ENCODE peak calls at places on chromosomes 6 and 20, in four cellular contexts. Q is IMR-90, Y is neuronal stem cell, U is H9. F is an unnamed sample.

GRCh38 chr20:58418949-58419748 is 30.1 kb downstream of the VAPB start:
- DNase-seq in Y (no peak), Q (no peak), U (no peak), F (no peak)

GRCh38 chr6:23663652-23664051 is 462.4 kb upstream of the NRSN1 start:
- DNase-seq in Y (no peak), U (no peak), Q (no peak), F (no peak)

GRCh38 chr6:7150381-7151064 is 42.8 kb downstream of the RREB1 start:
- DNase-seq in U (peak), Q (no peak), Y (no peak), F (no peak)

GRCh38 chr20:59972037-59972801 is 14.0 kb downstream of the CDH26 start:
- DNase-seq in U (no peak), Q (no peak), Y (no peak), F (no peak)

GRCh38 chr6:135985471-135985870 is 134.0 kb downstream of the PDE7B start:
- DNase-seq in Q (no peak), Y (no peak), U (no peak), F (no peak)

GRCh38 chr6:23445157-23445710 is 680.8 kb upstream of the NRSN1 start:
- DNase-seq in Q (no peak), Y (no peak), U (no peak), F (peak)

GRCh38 chr6:109296971-109297372 is 85.3 kb downstream of the CD164 start:
- DNase-seq in Y (no peak), Q (no peak), U (no peak), F (no peak)

GRCh38 chr6:81401970-81402690 is 350.4 kb downstream of the TENT5A start:
- DNase-seq in U (no peak), Q (peak), Y (no peak), F (peak)

GRCh38 chr6:108165714-108166663 is at the start of gene NR2E1:
- DNase-seq in U (peak), Q (peak), Y (no peak), F (no peak)

GRCh38 chr6:13908955-13909381 is 15.8 kb upstream of the RNF182 start:
- DNase-seq in Y (peak), U (peak), Q (peak), F (peak)

GRCh38 chr20:29448806-29449470 is 1808.5 kb upstream of the DEFB115 start:
- DNase-seq in Y (no peak), U (no peak), Q (no peak), F (no peak)

GRCh38 chr6:8434727-8435092 is 635 bp downstream of the SLC35B3 start:
- DNase-seq in Y (no peak), Q (no peak), U (no peak), F (no peak)

GRCh38 chr20:16486532-16486931 is 86.7 kb downstream of the KIF16B start:
- DNase-seq in U (no peak), Y (no peak), Q (no peak), F (no peak)

GRCh38 chr6:139369568-139370046 is 4.8 kb downstream of the CITED2 start:
- DNase-seq in U (no peak), Y (peak), Q (peak), F (peak)

DNA sequence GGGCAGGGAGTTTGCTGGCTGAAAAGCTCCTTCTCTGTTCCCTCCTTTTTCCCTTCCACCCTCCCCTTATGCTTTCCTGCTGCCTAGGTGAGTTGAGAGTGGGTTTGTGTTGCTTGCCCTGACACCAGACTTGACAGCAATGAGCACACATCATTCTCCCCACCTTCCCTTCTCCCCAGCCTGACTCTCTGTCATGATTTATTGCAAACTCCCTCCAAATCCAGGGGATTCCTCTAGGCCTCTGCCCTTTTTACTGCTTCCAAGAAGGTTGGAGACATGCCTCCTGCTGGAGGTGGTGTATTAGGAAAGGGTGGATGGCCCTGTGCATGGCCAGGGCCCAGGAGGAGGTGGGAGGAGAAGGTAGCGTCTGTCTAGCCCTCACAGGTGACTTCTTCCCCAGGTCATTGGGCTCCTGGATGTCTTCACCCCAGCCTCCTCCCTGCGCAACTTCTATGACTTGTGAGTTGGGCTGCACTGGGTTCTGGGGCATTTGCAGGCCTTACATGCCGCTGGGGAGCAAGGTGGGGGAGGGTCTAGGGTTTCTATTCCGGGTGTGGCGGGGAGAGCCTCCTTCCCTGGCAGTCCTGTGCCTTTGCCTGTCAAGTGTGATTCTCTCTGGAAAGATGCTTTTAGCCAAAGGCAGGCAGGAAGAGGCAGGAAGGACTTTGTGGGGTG is 2.0 kb downstream of the MAPK13 start:
- DNase-seq in U (no peak), Y (no peak), Q (no peak), F (no peak)
- H2BK5ac ChIP-seq in U (no peak), Y (no peak), Q (no peak), F (no peak)

GRCh38 chr20:36856691-36857635 is 19.0 kb upstream of the TLDC2 start:
- DNase-seq in Y (no peak), Q (peak), U (no peak), F (peak)
- H2BK5ac ChIP-seq in Y (peak), Q (peak), U (no peak), F (no peak)

GRCh38 chr6:169251371-169251802 is 2.3 kb downstream of the THBS2 start:
- DNase-seq in Q (no peak), U (no peak), Y (no peak), F (no peak)

GRCh38 chr6:169250660-169251059 is 3.0 kb downstream of the THBS2 start:
- DNase-seq in U (peak), Q (peak), Y (no peak), F (peak)

GRCh38 chr6:169253341-169253740 is 305 bp downstream of the THBS2 start:
- DNase-seq in Q (no peak), U (no peak), Y (no peak), F (no peak)

GRCh38 chr6:169252805-169253189 is 849 bp downstream of the THBS2 start:
- DNase-seq in Q (no peak), Y (peak), U (peak), F (no peak)

DNA sequence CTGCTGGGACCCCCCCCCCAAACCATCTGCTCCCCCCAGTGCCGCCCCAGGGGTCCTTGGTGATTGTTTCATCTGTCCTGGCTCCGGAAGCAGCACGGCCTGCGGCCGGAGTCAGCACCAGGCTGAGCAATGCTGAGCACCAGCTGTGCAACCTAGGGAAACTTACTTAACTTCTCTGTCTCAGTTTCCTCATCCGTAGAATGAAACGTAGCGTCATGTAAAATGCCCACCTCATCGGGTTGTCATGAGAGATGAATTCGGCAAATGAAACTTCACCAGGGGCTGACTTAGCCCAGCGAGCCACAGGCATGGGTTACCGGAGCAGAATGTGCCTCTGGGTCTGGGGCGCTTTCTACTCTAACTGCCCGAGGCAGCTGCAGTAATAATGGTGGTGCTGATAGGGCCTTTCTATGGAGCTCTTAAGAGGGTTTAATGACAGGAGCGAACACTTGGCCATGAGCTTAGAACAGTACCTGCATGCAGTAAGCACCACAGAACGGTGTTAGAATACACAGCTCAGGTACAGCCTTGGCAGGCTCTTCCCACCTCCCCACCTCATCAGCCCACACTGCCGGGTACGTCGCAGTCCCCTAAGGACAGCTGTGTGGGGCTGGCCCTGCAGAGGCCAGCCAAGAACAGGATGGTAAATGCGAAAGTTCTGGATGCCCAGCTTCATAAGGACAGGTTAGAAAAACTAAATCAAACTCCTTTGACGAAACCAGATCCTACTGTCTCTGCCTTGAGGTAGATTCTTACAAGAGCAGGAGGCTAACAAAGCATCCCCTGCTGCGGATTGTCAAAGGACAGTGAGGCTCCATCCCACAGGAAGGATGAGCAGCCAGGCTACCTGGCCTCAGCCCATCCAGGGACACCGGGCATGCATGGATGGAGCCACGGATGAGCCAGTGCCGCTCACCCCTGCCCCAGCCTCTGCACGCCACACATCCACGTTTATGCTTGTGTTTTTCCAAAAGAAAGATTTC is 1.5 kb downstream of the THBS2 start:
- DNase-seq in Y (no peak), Q (no peak), U (peak), F (no peak)
- H2BK5ac ChIP-seq in Y (no peak), Q (no peak), U (no peak), F (no peak)

DNA sequence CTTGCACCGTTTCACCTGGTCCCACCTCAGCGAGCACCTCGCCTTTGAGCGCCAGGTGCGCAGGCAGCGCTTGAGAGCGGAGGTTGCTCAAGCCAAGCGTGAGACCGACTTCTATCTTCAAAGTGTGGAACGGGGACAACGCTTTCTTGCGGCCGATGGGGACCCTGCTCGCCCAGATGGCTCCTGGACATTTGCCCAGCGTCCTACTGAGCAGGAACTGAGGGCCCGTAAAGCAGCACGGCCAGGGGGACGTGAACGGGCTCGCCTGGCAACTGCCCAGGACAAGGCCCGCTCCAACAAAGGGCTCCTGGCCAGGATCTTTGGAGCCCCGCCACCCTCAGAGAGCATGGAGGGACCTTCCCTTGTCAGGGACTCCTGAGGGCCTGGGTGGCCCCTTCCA is 1.5 kb downstream of the ABT1 start:
- DNase-seq in U (no peak), Q (no peak), Y (no peak), F (no peak)
- H2BK5ac ChIP-seq in U (no peak), Q (no peak), Y (no peak), F (no peak)